ENCODE peak calls at places on chromosomes 13 and 19, in four cellular contexts. One of them, this sample, is unnamed.

GRCh38 chr19:35090160-35090794 is 25.3 kb upstream of the FXYD3 start:
- DNase-seq in DMS53: peak
- DNase-seq in AG09319: no peak
- DNase-seq in left colon: peak
- DNase-seq in this sample: peak

GRCh38 chr19:38389957-38390924 is 1.7 kb downstream of the SPRED3 start:
- DNase-seq in DMS53: no peak
- DNase-seq in left colon: no peak
- DNase-seq in AG09319: no peak
- DNase-seq in this sample: no peak

GRCh38 chr19:38706792-38707511 is 37.3 kb downstream of the CAPN12 start:
- DNase-seq in DMS53: no peak
- DNase-seq in left colon: no peak
- DNase-seq in AG09319: no peak
- DNase-seq in this sample: no peak

GRCh38 chr19:37855098-37855497 is 51.3 kb downstream of the WDR87 start:
- DNase-seq in AG09319: no peak
- DNase-seq in left colon: peak
- DNase-seq in DMS53: peak
- DNase-seq in this sample: no peak

GRCh38 chr19:41590945-41591344 is 15.0 kb downstream of the CEACAM21 start:
- DNase-seq in DMS53: no peak
- DNase-seq in left colon: no peak
- DNase-seq in AG09319: no peak
- DNase-seq in this sample: no peak

GRCh38 chr13:76884167-76884566 is 2.0 kb downstream of the KCTD12 start:
- DNase-seq in left colon: peak
- DNase-seq in DMS53: peak
- DNase-seq in AG09319: no peak
- DNase-seq in this sample: no peak

GRCh38 chr19:58311345-58311744 is 6.2 kb downstream of the ERVK3-1 start:
- DNase-seq in DMS53: no peak
- DNase-seq in left colon: no peak
- DNase-seq in AG09319: no peak
- DNase-seq in this sample: no peak

GRCh38 chr19:14006085-14006765 is at the start of gene RFX1:
- DNase-seq in left colon: peak
- DNase-seq in AG09319: peak
- DNase-seq in DMS53: peak
- DNase-seq in this sample: peak

GRCh38 chr13:21661510-21661909 is 9.4 kb upstream of the FGF9 start:
- DNase-seq in DMS53: no peak
- DNase-seq in AG09319: no peak
- DNase-seq in left colon: no peak
- DNase-seq in this sample: no peak

GRCh38 chr19:35793381-35794165 is 18.2 kb downstream of the ARHGAP33 start:
- DNase-seq in DMS53: no peak
- DNase-seq in AG09319: no peak
- DNase-seq in left colon: no peak
- DNase-seq in this sample: no peak

GRCh38 chr19:47742636-47743035 is 2.7 kb upstream of the NOP53 start:
- DNase-seq in AG09319: no peak
- DNase-seq in left colon: no peak
- DNase-seq in DMS53: no peak
- DNase-seq in this sample: no peak

GRCh38 chr13:95492044-95492801 is 60.3 kb upstream of the CLDN10 start:
- DNase-seq in left colon: peak
- DNase-seq in DMS53: no peak
- DNase-seq in AG09319: no peak
- DNase-seq in this sample: no peak

GRCh38 chr19:4172861-4173473 is 9.4 kb downstream of the SIRT6 start:
- DNase-seq in left colon: peak
- DNase-seq in AG09319: no peak
- DNase-seq in DMS53: peak
- DNase-seq in this sample: peak

GRCh38 chr19:39506944-39507714 is 7.8 kb upstream of the SELENOV start:
- DNase-seq in AG09319: no peak
- DNase-seq in left colon: peak
- DNase-seq in DMS53: peak
- DNase-seq in this sample: peak

GRCh38 chr13:66992183-66992582 is 238.0 kb downstream of the PCDH9 start:
- DNase-seq in DMS53: no peak
- DNase-seq in AG09319: no peak
- DNase-seq in left colon: no peak
- DNase-seq in this sample: no peak

GRCh38 chr13:94858856-94859811 is 146.8 kb upstream of the SOX21 start:
- DNase-seq in DMS53: no peak
- DNase-seq in AG09319: no peak
- DNase-seq in left colon: peak
- DNase-seq in this sample: no peak

GRCh38 chr19:23002690-23003422 is at the start of gene ZNF728:
- DNase-seq in AG09319: no peak
- DNase-seq in DMS53: no peak
- DNase-seq in left colon: peak
- DNase-seq in this sample: no peak

This sample was measured in effector CD8-positive, alpha-beta T cell.